ENCODE peak calls at places on chromosomes 5 and 9, in five cellular contexts. G is Peyer's patch, U is DND-41, J is ovary, Z is HepG2. X is an unnamed sample.
A peak's percentile ranks its signal among the peaks of the same experiment; 100 is the strongest.

GRCh38 chr5:150658121-150658520 is 2.9 kb upstream of the MYOZ3 start:
- DNase-seq in Z (no peak), U (no peak), J (no peak), G (peak; percentile 19), X (no peak)

GRCh38 chr5:101728933-101729332 is 567.2 kb downstream of the SLCO4C1 start:
- DNase-seq in Z (peak; percentile 1), J (no peak), U (no peak), G (no peak), X (no peak)

GRCh38 chr5:159780246-159780645 is 136.0 kb upstream of the ADRA1B start:
- DNase-seq in G (no peak), J (no peak), U (no peak), Z (no peak), X (no peak)

GRCh38 chr9:105344283-105344682 is 99.8 kb downstream of the SLC44A1 start:
- DNase-seq in Z (no peak), G (no peak), J (no peak), U (no peak), X (no peak)

GRCh38 chr9:93441181-93441580 is 10.3 kb upstream of the FAM120A start:
- DNase-seq in G (no peak), J (no peak), U (no peak), Z (no peak), X (no peak)

GRCh38 chr5:138611295-138612220 is 36.4 kb upstream of the HSPA9 start:
- DNase-seq in U (no peak), Z (no peak), J (peak; percentile 44), G (no peak), X (no peak)

GRCh38 chr5:35988529-35988928 is 2.7 kb downstream of the UGT3A1 start:
- DNase-seq in Z (no peak), J (no peak), G (no peak), U (no peak), X (no peak)

GRCh38 chr9:92764381-92764987 is at the start of gene BICD2:
- DNase-seq in U (no peak), J (no peak), G (no peak), Z (no peak), X (no peak)

GRCh38 chr5:10533218-10533617 is 30.7 kb upstream of the ANKRD33B start:
- DNase-seq in U (no peak), Z (no peak), J (no peak), G (no peak), X (no peak)
- H3K27ac ChIP-seq in U (no peak overlapping the region), Z (no peak overlapping the region), J (no peak overlapping the region), G (no peak overlapping the region), X (no peak overlapping the region)

GRCh38 chr9:69145148-69145547 is 28.9 kb upstream of the TJP2 start:
- DNase-seq in U (no peak), G (no peak), Z (no peak), J (no peak), X (no peak)
- TF ChIP-seq CTCF in U (no peak), G (no peak), Z (no peak), J (no peak), X (no peak)

DNA sequence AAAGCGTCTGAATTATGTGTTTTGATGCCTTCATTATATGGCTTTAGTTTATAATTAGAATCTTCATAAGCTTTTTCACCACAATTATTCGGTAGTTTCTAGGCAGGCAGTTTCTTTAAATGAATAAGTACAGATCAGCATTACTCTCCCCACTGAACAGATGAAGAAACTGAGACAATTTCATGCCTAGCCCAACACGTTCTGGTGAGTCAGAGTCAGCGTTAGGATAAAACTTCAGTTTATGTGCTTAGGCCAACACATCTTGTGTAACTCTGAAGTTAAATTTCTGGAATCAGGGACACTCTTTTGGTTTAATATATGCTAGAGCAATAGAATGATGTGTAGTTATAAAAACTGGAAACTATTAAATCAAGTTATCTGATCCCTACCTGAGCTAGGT is 186.7 kb upstream of the ELL2 start:
- DNase-seq in J (no peak), G (no peak), U (no peak), Z (no peak), X (no peak)
- H3K27me3 ChIP-seq in J (no peaks in the 10 kb centered on the region), G (no peaks in the 10 kb centered on the region), U (no peaks in the 10 kb centered on the region), Z (no peaks in the 10 kb centered on the region), X (no peaks in the 10 kb centered on the region)

GRCh38 chr9:120902286-120902685 is 24.3 kb downstream of the TRAF1 start:
- DNase-seq in J (no peak), Z (no peak), G (no peak), U (no peak), X (no peak)

GRCh38 chr9:120902824-120903608 is 23.6 kb downstream of the TRAF1 start:
- DNase-seq in Z (no peak), U (no peak), J (no peak), G (no peak), X (no peak)

GRCh38 chr9:120904061-120904998 is 22.3 kb downstream of the TRAF1 start:
- DNase-seq in J (no peak), Z (no peak), G (peak; percentile 90), U (no peak), X (no peak)

GRCh38 chr9:120904999-120905793 is 21.4 kb downstream of the TRAF1 start:
- DNase-seq in J (no peak), G (no peak), Z (no peak), U (no peak), X (no peak)

GRCh38 chr9:120905794-120906248 is 20.8 kb downstream of the TRAF1 start:
- DNase-seq in Z (no peak), J (no peak), U (no peak), G (no peak), X (no peak)
- H3K27ac ChIP-seq in Z (no peak overlapping the region), J (no peak overlapping the region), U (no peak overlapping the region), G (no peak overlapping the region), X (no peak overlapping the region)

GRCh38 chr9:80143899-80144298 is 572.1 kb downstream of the TLE4 start:
- DNase-seq in Z (no peak), J (no peak), G (no peak), U (no peak), X (no peak)

GRCh38 chr9:80146466-80146865 is 574.7 kb downstream of the TLE4 start:
- DNase-seq in U (no peak), Z (no peak), J (no peak), G (no peak), X (no peak)

GRCh38 chr9:80147866-80148265 is 576.1 kb downstream of the TLE4 start:
- DNase-seq in Z (no peak), J (no peak), G (no peak), U (no peak), X (no peak)

GRCh38 chr9:80144856-80145255 is 573.1 kb downstream of the TLE4 start:
- DNase-seq in J (no peak), U (no peak), G (no peak), Z (no peak), X (no peak)
- TF ChIP-seq CTCF in J (no peak), U (no peak), G (no peak), Z (no peak), X (no peak)

DNA sequence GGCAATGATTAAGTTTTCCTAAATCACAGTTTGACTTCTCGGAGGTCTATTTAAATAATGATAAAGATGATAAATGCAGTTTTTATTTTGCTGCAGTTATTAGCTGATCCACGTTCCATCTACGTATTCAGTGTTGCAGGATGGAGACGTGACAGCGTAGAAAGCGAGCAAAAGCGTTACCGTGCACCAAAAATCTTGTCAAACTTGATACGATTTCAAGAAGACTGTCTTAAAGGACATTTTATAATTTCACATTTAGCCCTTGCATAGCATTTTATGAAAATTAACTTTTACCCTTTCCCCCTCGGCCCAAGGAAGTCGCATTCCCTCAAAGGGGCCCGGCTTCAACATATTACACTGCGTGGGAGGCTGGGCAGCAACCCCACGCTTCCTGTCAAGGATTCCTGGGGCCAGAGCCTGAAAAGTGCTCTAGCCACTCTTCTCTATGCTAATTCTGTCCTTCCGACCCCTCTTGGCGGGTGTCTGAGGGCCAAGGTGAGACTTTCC is 7.1 kb upstream of the PURA start:
- DNase-seq in J (no peak), Z (no peak), U (no peak), G (no peak), X (no peak)
- H3K27me3 ChIP-seq in J (no peaks in the 10 kb centered on the region), Z (no peaks in the 10 kb centered on the region), U (no peaks in the 10 kb centered on the region), G (no peaks in the 10 kb centered on the region), X (no peaks in the 10 kb centered on the region)

GRCh38 chr9:128020692-128021091 is 39.9 kb upstream of the EEIG1 start:
- DNase-seq in Z (peak; percentile 19), U (no peak), G (no peak), J (no peak), X (no peak)
- H3K27ac ChIP-seq in Z (no peak overlapping the region), U (no peak overlapping the region), G (no peak overlapping the region), J (no peak overlapping the region), X (no peak overlapping the region)

GRCh38 chr9:116165912-116166311 is 12.3 kb downstream of the PAPPA start:
- DNase-seq in G (no peak), J (no peak), U (no peak), Z (no peak), X (no peak)

GRCh38 chr9:116168231-116168630 is 14.6 kb downstream of the PAPPA start:
- DNase-seq in J (no peak), G (no peak), U (no peak), Z (no peak), X (no peak)

GRCh38 chr9:116162241-116162781 is 8.7 kb downstream of the PAPPA start:
- DNase-seq in G (no peak), U (no peak), J (no peak), Z (peak; percentile 1), X (no peak)

GRCh38 chr9:116163293-116164055 is 9.9 kb downstream of the PAPPA start:
- DNase-seq in U (no peak), J (no peak), G (no peak), Z (peak; percentile 10), X (no peak)

GRCh38 chr9:116166713-116167112 is 13.1 kb downstream of the PAPPA start:
- DNase-seq in J (no peak), G (no peak), U (no peak), Z (no peak), X (no peak)
- TF ChIP-seq CTCF in J (no peak), G (no peak), U (peak; percentile 11), Z (no peak), X (no peak)

X was measured in lower lobe of right lung.